ENCODE peak calls at places on chromosomes 13 and 19, in nine cellular contexts. One of them, this sample, is unnamed.

GRCh38 chr13:71412231-71412630 is 454.8 kb downstream of the DACH1 start:
- DNase-seq in choroid plexus epithelial cell: no peak
- DNase-seq in AG04449: no peak
- DNase-seq in substantia nigra: no peak
- DNase-seq in BE2C: no peak
- DNase-seq in hypothalamus: no peak
- DNase-seq in NCI-H1092 treated with DMSO at 0.1 percent for 48 hours: no peak
- DNase-seq in astrocyte of the spinal cord: no peak
- DNase-seq in HS-5: no peak
- DNase-seq in this sample: no peak

GRCh38 chr13:43805071-43805468 is 18.3 kb upstream of the ENOX1 start:
- DNase-seq in BE2C: no peak
- DNase-seq in astrocyte of the spinal cord: peak; percentile 95
- DNase-seq in choroid plexus epithelial cell: peak; percentile 94
- DNase-seq in substantia nigra: peak; percentile 41
- DNase-seq in HS-5: peak; percentile 72
- DNase-seq in hypothalamus: no peak
- DNase-seq in NCI-H1092 treated with DMSO at 0.1 percent for 48 hours: no peak
- DNase-seq in AG04449: no peak
- DNase-seq in this sample: peak; percentile 42

GRCh38 chr19:23343434-23344010 is 51.7 kb downstream of the ZNF91 start:
- DNase-seq in astrocyte of the spinal cord: no peak
- DNase-seq in BE2C: no peak
- DNase-seq in NCI-H1092 treated with DMSO at 0.1 percent for 48 hours: no peak
- DNase-seq in HS-5: no peak
- DNase-seq in hypothalamus: no peak
- DNase-seq in AG04449: no peak
- DNase-seq in substantia nigra: no peak
- DNase-seq in choroid plexus epithelial cell: no peak
- DNase-seq in this sample: no peak

GRCh38 chr19:53915000-53915399 is 5.9 kb downstream of the CACNG7 start:
- DNase-seq in astrocyte of the spinal cord: no peak
- DNase-seq in HS-5: no peak
- DNase-seq in AG04449: no peak
- DNase-seq in NCI-H1092 treated with DMSO at 0.1 percent for 48 hours: no peak
- DNase-seq in substantia nigra: no peak
- DNase-seq in BE2C: no peak
- DNase-seq in hypothalamus: no peak
- DNase-seq in choroid plexus epithelial cell: no peak
- DNase-seq in this sample: no peak

GRCh38 chr13:89113744-89114143 is 1442.6 kb downstream of the SLITRK5 start:
- DNase-seq in astrocyte of the spinal cord: no peak
- DNase-seq in BE2C: no peak
- DNase-seq in NCI-H1092 treated with DMSO at 0.1 percent for 48 hours: no peak
- DNase-seq in HS-5: no peak
- DNase-seq in AG04449: no peak
- DNase-seq in hypothalamus: no peak
- DNase-seq in substantia nigra: no peak
- DNase-seq in choroid plexus epithelial cell: no peak
- DNase-seq in this sample: no peak

GRCh38 chr19:12202250-12202649 is 39.4 kb downstream of the ZNF136 start:
- DNase-seq in NCI-H1092 treated with DMSO at 0.1 percent for 48 hours: peak; percentile 13
- DNase-seq in substantia nigra: no peak
- DNase-seq in BE2C: no peak
- DNase-seq in hypothalamus: no peak
- DNase-seq in HS-5: no peak
- DNase-seq in astrocyte of the spinal cord: no peak
- DNase-seq in AG04449: no peak
- DNase-seq in choroid plexus epithelial cell: peak; percentile 14
- DNase-seq in this sample: no peak

GRCh38 chr13:27965343-27965739 is 3.8 kb downstream of the CDX2 start:
- DNase-seq in AG04449: no peak
- DNase-seq in NCI-H1092 treated with DMSO at 0.1 percent for 48 hours: no peak
- DNase-seq in choroid plexus epithelial cell: no peak
- DNase-seq in substantia nigra: no peak
- DNase-seq in BE2C: no peak
- DNase-seq in hypothalamus: no peak
- DNase-seq in astrocyte of the spinal cord: no peak
- DNase-seq in HS-5: no peak
- DNase-seq in this sample: no peak

GRCh38 chr19:18063463-18063862 is 23.3 kb downstream of the IL12RB1 start:
- DNase-seq in hypothalamus: no peak
- DNase-seq in NCI-H1092 treated with DMSO at 0.1 percent for 48 hours: no peak
- DNase-seq in AG04449: no peak
- DNase-seq in astrocyte of the spinal cord: no peak
- DNase-seq in substantia nigra: no peak
- DNase-seq in BE2C: peak; percentile 47
- DNase-seq in HS-5: no peak
- DNase-seq in choroid plexus epithelial cell: no peak
- DNase-seq in this sample: no peak

GRCh38 chr13:91174886-91175501 is 172.5 kb upstream of the MIR17HG start:
- DNase-seq in AG04449: no peak
- DNase-seq in astrocyte of the spinal cord: no peak
- DNase-seq in HS-5: no peak
- DNase-seq in BE2C: no peak
- DNase-seq in choroid plexus epithelial cell: no peak
- DNase-seq in NCI-H1092 treated with DMSO at 0.1 percent for 48 hours: no peak
- DNase-seq in substantia nigra: no peak
- DNase-seq in hypothalamus: no peak
- DNase-seq in this sample: no peak

GRCh38 chr13:30373727-30374126 is 48.6 kb upstream of the UBE2L5 start:
- DNase-seq in BE2C: no peak
- DNase-seq in hypothalamus: no peak
- DNase-seq in NCI-H1092 treated with DMSO at 0.1 percent for 48 hours: no peak
- DNase-seq in AG04449: no peak
- DNase-seq in astrocyte of the spinal cord: no peak
- DNase-seq in HS-5: no peak
- DNase-seq in choroid plexus epithelial cell: no peak
- DNase-seq in substantia nigra: no peak
- DNase-seq in this sample: no peak

GRCh38 chr19:6424190-6424938 is at the start of gene KHSRP:
- DNase-seq in substantia nigra: peak; percentile 64
- DNase-seq in AG04449: no peak
- DNase-seq in hypothalamus: no peak
- DNase-seq in NCI-H1092 treated with DMSO at 0.1 percent for 48 hours: no peak
- DNase-seq in choroid plexus epithelial cell: no peak
- DNase-seq in astrocyte of the spinal cord: no peak
- DNase-seq in BE2C: peak; percentile 47
- DNase-seq in HS-5: no peak
- DNase-seq in this sample: no peak

GRCh38 chr19:35341006-35341405 is 6.7 kb upstream of the FFAR1 start:
- DNase-seq in substantia nigra: no peak
- DNase-seq in HS-5: no peak
- DNase-seq in BE2C: no peak
- DNase-seq in AG04449: no peak
- DNase-seq in NCI-H1092 treated with DMSO at 0.1 percent for 48 hours: no peak
- DNase-seq in choroid plexus epithelial cell: no peak
- DNase-seq in hypothalamus: no peak
- DNase-seq in astrocyte of the spinal cord: no peak
- DNase-seq in this sample: no peak

This sample was measured in amygdala.